ENCODE peak calls at places on chromosomes 13 and 19, in six cellular contexts. L is aorta, A is trophoblast cell, U is heart left ventricle, B is tibial nerve, V is left ventricle myocardium inferior. I is an unnamed sample.

GRCh38 chr19:38842439-38843174 is 7.2 kb downstream of the HNRNPL start:
- DNase-seq in V (no peak), B (no peak), L (no peak), U (peak; percentile 8), A (no peak), I (no peak)

GRCh38 chr13:25899464-25899863 is 152.4 kb downstream of the SHISA2 start:
- DNase-seq in L (no peak), V (no peak), A (no peak), B (no peak), U (no peak), I (no peak)

GRCh38 chr19:1102407-1103106 is 1.2 kb upstream of the GPX4 start:
- DNase-seq in L (no peak), U (no peak), A (peak; percentile 98), B (peak; percentile 82), V (no peak), I (peak; percentile 75)

GRCh38 chr19:54153731-54154326 is 5.7 kb downstream of the LENG1 start:
- DNase-seq in A (no peak), B (no peak), U (no peak), V (no peak), L (no peak), I (no peak)

GRCh38 chr13:50124536-50125305 is 109.5 kb downstream of the KCNRG start:
- DNase-seq in B (peak; percentile 93), A (peak; percentile 57), U (peak; percentile 98), V (peak; percentile 97), L (no peak), I (no peak)

GRCh38 chr19:3606174-3606689 is 443 bp downstream of the TBXA2R start:
- DNase-seq in B (no peak), V (no peak), U (no peak), L (peak; percentile 80), A (peak; percentile 23), I (no peak)

GRCh38 chr13:77325371-77325941 is 1.4 kb downstream of the MYCBP2 start:
- DNase-seq in V (no peak), A (peak; percentile 9), U (no peak), L (no peak), B (no peak), I (no peak)

GRCh38 chr19:39795001-39795400 is 16.3 kb downstream of the LEUTX start:
- DNase-seq in V (no peak), L (no peak), A (no peak), B (no peak), U (no peak), I (no peak)

GRCh38 chr19:36244066-36244465 is 29.2 kb downstream of the ZNF146 start:
- DNase-seq in A (no peak), U (no peak), V (no peak), B (no peak), L (no peak), I (no peak)

GRCh38 chr13:53020764-53021332 is 7.8 kb upstream of the OLFM4 start:
- DNase-seq in B (no peak), A (peak; percentile 12), V (no peak), U (no peak), L (no peak), I (no peak)
- H3K36me3 ChIP-seq in B (no peaks in the 10 kb centered on the region), A (no peaks in the 10 kb centered on the region), V (no peaks in the 10 kb centered on the region), U (no peaks in the 10 kb centered on the region), L (no peaks in the 10 kb centered on the region), I (no peaks in the 10 kb centered on the region)

GRCh38 chr19:46608581-46609345 is 7.6 kb downstream of the CALM3 start:
- DNase-seq in U (no peak), L (peak; percentile 76), B (no peak), A (no peak), V (peak; percentile 11), I (peak; percentile 9)
- H3K36me3 ChIP-seq in U (peaks cover 11% of the 10 kb centered on the region), L (no peaks in the 10 kb centered on the region), B (peaks cover 8% of the 10 kb centered on the region), A (peaks cover 59% of the 10 kb centered on the region), V (peaks cover 45% of the 10 kb centered on the region), I (no peaks in the 10 kb centered on the region)

DNA sequence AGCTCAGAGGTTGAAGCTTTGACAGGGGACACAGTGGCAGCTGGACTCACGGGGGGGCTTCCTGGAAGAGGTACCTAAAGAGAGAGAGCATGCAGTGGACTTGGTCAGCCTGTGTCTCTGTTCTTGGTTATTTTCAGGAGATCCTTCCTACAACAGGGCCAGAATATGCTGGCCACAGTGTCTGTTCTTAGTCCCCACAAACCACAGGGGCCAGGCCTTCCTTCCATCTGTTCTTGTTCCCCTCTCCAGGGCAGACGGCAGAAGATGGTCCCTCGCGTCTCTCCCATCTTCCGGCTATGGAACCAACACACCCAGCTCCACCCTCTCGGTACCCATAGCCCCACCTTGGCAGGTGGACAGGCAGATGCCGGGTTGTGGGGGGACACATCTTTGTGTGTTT is 24.8 kb downstream of the MAST3 start:
- DNase-seq in A (no peak), U (no peak), V (no peak), L (no peak), B (no peak), I (no peak)
- H3K36me3 ChIP-seq in A (peaks cover 6% of the 10 kb centered on the region), U (no peaks in the 10 kb centered on the region), V (peaks cover 4% of the 10 kb centered on the region), L (no peaks in the 10 kb centered on the region), B (peaks cover 4% of the 10 kb centered on the region), I (no peaks in the 10 kb centered on the region)

DNA sequence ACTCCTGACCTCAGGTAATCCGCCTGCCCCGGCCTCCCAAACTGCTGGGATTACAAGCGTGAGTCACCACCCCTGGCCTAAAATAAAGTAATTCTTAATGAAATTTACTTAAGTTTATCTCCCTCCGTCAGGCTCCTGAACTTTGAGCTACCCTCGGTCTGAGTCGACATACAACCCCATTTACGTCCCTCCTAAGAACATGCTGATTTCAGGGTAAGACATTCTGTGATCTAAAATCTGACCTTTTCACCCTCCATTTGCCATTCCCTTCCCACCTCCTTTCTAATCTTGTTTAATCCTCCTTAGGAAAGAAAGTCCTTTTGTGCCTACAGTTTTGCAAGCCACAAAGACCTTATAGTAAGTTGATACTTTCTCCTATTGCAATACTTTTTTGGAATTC is 143.4 kb downstream of the ZNF737 start:
- DNase-seq in V (no peak), A (peak; percentile 2), L (no peak), B (no peak), U (no peak), I (no peak)
- H3K36me3 ChIP-seq in V (no peaks in the 10 kb centered on the region), A (peaks cover 11% of the 10 kb centered on the region), L (no peaks in the 10 kb centered on the region), B (no peaks in the 10 kb centered on the region), U (no peaks in the 10 kb centered on the region), I (no peaks in the 10 kb centered on the region)

I was measured in gastrocnemius medialis.